ENCODE peak calls at places on chromosome 7, in five cellular contexts. One of them, this sample, is unnamed.

GRCh38 chr7:157978766-157979165 is 608.9 kb downstream of the PTPRN2 start:
- DNase-seq in pancreas: no peak
- DNase-seq in stimulated activated CD4-positive, alpha-beta T cell treated with anti-CD3 and anti-CD28 coated beads, Interleukin-1b, Interleukin-23, amount 100 ng/mL, for 4 hours: no peak
- DNase-seq in H7: no peak
- DNase-seq in memory B cell: no peak
- DNase-seq in this sample: no peak

GRCh38 chr7:1674161-1675035 is 4.3 kb downstream of the ELFN1 start:
- DNase-seq in pancreas: no peak
- DNase-seq in stimulated activated CD4-positive, alpha-beta T cell treated with anti-CD3 and anti-CD28 coated beads, Interleukin-1b, Interleukin-23, amount 100 ng/mL, for 4 hours: no peak
- DNase-seq in H7: peak
- DNase-seq in memory B cell: no peak
- DNase-seq in this sample: no peak

GRCh38 chr7:42389697-42390096 is 152.7 kb upstream of the GLI3 start:
- DNase-seq in pancreas: no peak
- DNase-seq in stimulated activated CD4-positive, alpha-beta T cell treated with anti-CD3 and anti-CD28 coated beads, Interleukin-1b, Interleukin-23, amount 100 ng/mL, for 4 hours: no peak
- DNase-seq in H7: no peak
- DNase-seq in memory B cell: no peak
- DNase-seq in this sample: no peak

GRCh38 chr7:83476501-83476900 is 172.4 kb downstream of the SEMA3E start:
- DNase-seq in pancreas: no peak
- DNase-seq in stimulated activated CD4-positive, alpha-beta T cell treated with anti-CD3 and anti-CD28 coated beads, Interleukin-1b, Interleukin-23, amount 100 ng/mL, for 4 hours: no peak
- DNase-seq in H7: no peak
- DNase-seq in memory B cell: no peak
- DNase-seq in this sample: no peak

GRCh38 chr7:107085180-107085579 is 40.7 kb downstream of the PRKAR2B start:
- DNase-seq in pancreas: no peak
- DNase-seq in stimulated activated CD4-positive, alpha-beta T cell treated with anti-CD3 and anti-CD28 coated beads, Interleukin-1b, Interleukin-23, amount 100 ng/mL, for 4 hours: no peak
- DNase-seq in H7: no peak
- DNase-seq in memory B cell: no peak
- DNase-seq in this sample: no peak

GRCh38 chr7:318476-319266 is 28.7 kb downstream of the FOXL3 start:
- DNase-seq in pancreas: peak
- DNase-seq in stimulated activated CD4-positive, alpha-beta T cell treated with anti-CD3 and anti-CD28 coated beads, Interleukin-1b, Interleukin-23, amount 100 ng/mL, for 4 hours: no peak
- DNase-seq in H7: no peak
- DNase-seq in memory B cell: no peak
- DNase-seq in this sample: no peak

GRCh38 chr7:98362517-98362916 is 38.4 kb downstream of the BAIAP2L1 start:
- DNase-seq in pancreas: no peak
- DNase-seq in stimulated activated CD4-positive, alpha-beta T cell treated with anti-CD3 and anti-CD28 coated beads, Interleukin-1b, Interleukin-23, amount 100 ng/mL, for 4 hours: no peak
- DNase-seq in H7: peak
- DNase-seq in memory B cell: no peak
- DNase-seq in this sample: no peak

GRCh38 chr7:117075934-117076333 is 122.6 kb downstream of the ST7 start:
- DNase-seq in pancreas: no peak
- DNase-seq in stimulated activated CD4-positive, alpha-beta T cell treated with anti-CD3 and anti-CD28 coated beads, Interleukin-1b, Interleukin-23, amount 100 ng/mL, for 4 hours: no peak
- DNase-seq in H7: no peak
- DNase-seq in memory B cell: no peak
- DNase-seq in this sample: no peak

GRCh38 chr7:479948-480499 is 39.6 kb downstream of the PDGFA start:
- DNase-seq in pancreas: no peak
- DNase-seq in stimulated activated CD4-positive, alpha-beta T cell treated with anti-CD3 and anti-CD28 coated beads, Interleukin-1b, Interleukin-23, amount 100 ng/mL, for 4 hours: no peak
- DNase-seq in H7: peak
- DNase-seq in memory B cell: no peak
- DNase-seq in this sample: no peak

GRCh38 chr7:110502893-110503465 is 587.9 kb upstream of the LRRN3 start:
- DNase-seq in pancreas: no peak
- DNase-seq in stimulated activated CD4-positive, alpha-beta T cell treated with anti-CD3 and anti-CD28 coated beads, Interleukin-1b, Interleukin-23, amount 100 ng/mL, for 4 hours: no peak
- DNase-seq in H7: no peak
- DNase-seq in memory B cell: no peak
- DNase-seq in this sample: no peak